ENCODE peak calls at places on chromosome 2, in six cellular contexts. S is H1, T is HepG2, Z is GM12878, B is K562, O is SK-N-SH. D is an unnamed sample.

GRCh38 chr2:23528690-23529089 is 143.7 kb downstream of the KLHL29 start:
- DNase-seq in T (no peak), O (no peak), Z (no peak), B (peak), S (no peak), D (no peak)

GRCh38 chr2:3282056-3282998 is 95.3 kb downstream of the EIPR1 start:
- DNase-seq in B (no peak), O (peak), Z (no peak), S (no peak), T (no peak), D (no peak)

GRCh38 chr2:67854103-67854502 is 208.7 kb downstream of the C1D start:
- DNase-seq in S (no peak), T (no peak), Z (no peak), O (peak), B (no peak), D (no peak)

GRCh38 chr2:107747964-107748583 is 78.6 kb upstream of the RGPD4 start:
- DNase-seq in Z (no peak), O (no peak), B (peak), S (no peak), T (no peak), D (no peak)

GRCh38 chr2:66896151-66896550 is 461.2 kb downstream of the MEIS1 start:
- DNase-seq in B (no peak), T (no peak), S (no peak), Z (no peak), O (no peak), D (no peak)

GRCh38 chr2:88127888-88128653 is at the start of gene FABP1:
- DNase-seq in O (no peak), S (no peak), Z (no peak), B (no peak), T (peak), D (no peak)

GRCh38 chr2:65064728-65065552 is 8.7 kb downstream of the CEP68 start:
- DNase-seq in Z (peak), T (peak), O (no peak), S (no peak), B (peak), D (peak)

GRCh38 chr2:128416366-128416765 is 97.7 kb upstream of the HS6ST1 start:
- DNase-seq in O (peak), Z (no peak), B (no peak), T (no peak), S (no peak), D (no peak)

GRCh38 chr2:226661789-226662545 is 137.7 kb downstream of the IRS1 start:
- DNase-seq in S (no peak), O (no peak), T (no peak), Z (no peak), B (peak), D (peak)

GRCh38 chr2:231387904-231388724 is 7.4 kb upstream of the B3GNT7 start:
- DNase-seq in T (peak), B (no peak), S (no peak), Z (no peak), O (peak), D (no peak)

GRCh38 chr2:235894839-235895238 is 273.3 kb downstream of the GBX2 start:
- DNase-seq in T (no peak), Z (no peak), O (no peak), S (no peak), B (no peak), D (no peak)

GRCh38 chr2:160169401-160169918 is 30.6 kb downstream of the ITGB6 start:
- DNase-seq in S (no peak), Z (no peak), T (no peak), B (no peak), O (no peak), D (no peak)

GRCh38 chr2:159185401-159186130 is 100.9 kb downstream of the WDSUB1 start:
- DNase-seq in O (peak), B (peak), T (peak), S (no peak), Z (peak), D (peak)

GRCh38 chr2:56333812-56334485 is 150.2 kb downstream of the CCDC85A start:
- DNase-seq in B (no peak), Z (no peak), T (no peak), S (no peak), O (no peak), D (no peak)

GRCh38 chr2:241593271-241593670 is 34.7 kb downstream of the BOK start:
- DNase-seq in S (no peak), T (no peak), O (no peak), B (no peak), Z (no peak), D (no peak)

GRCh38 chr2:205709319-205709718 is 27.0 kb downstream of the NRP2 start:
- DNase-seq in S (no peak), B (no peak), O (no peak), T (no peak), Z (no peak), D (no peak)

GRCh38 chr2:205708231-205708631 is 25.9 kb downstream of the NRP2 start:
- DNase-seq in B (no peak), Z (no peak), O (no peak), T (no peak), S (no peak), D (no peak)

GRCh38 chr2:205705511-205706397 is 23.5 kb downstream of the NRP2 start:
- DNase-seq in S (no peak), T (no peak), B (no peak), Z (no peak), O (no peak), D (no peak)

GRCh38 chr2:205704101-205704741 is 21.9 kb downstream of the NRP2 start:
- DNase-seq in O (no peak), T (peak), Z (no peak), B (no peak), S (no peak), D (peak)

DNA sequence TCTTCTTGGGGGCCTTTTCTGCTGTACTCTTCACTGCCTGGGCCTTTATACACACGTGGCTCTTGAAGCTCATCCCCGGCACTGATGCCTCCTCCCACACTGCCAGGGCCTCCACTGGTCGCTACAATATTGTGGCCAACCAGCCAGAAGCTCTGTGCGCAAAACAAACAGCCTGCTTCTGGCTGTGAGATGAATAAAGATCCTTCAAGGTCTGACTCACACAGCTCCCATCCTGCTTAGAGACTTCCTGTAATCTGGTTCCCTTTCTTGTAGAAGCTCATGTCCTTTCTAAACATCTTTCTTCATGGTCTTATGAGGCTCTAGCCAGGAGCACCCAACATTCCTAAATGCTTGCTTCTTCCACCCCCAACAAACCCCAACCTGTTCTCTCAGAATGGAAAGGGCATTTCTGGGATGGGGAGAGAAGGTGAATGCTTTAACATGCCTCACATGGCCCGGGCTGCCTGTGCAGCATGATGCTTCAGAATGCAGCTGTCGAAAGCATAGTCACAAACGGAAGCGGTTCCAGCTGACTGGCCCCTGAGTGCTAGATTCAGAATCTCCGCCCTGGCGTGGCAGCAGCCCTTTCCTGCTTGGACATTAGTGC is 24.6 kb downstream of the NRP2 start:
- DNase-seq in S (no peak), O (no peak), B (no peak), Z (peak), T (no peak), D (peak)
- TF ChIP-seq CHD2 in S (no peak), O (no peak), B (no peak), Z (peak), T (no peak), D (no peak)

DNA sequence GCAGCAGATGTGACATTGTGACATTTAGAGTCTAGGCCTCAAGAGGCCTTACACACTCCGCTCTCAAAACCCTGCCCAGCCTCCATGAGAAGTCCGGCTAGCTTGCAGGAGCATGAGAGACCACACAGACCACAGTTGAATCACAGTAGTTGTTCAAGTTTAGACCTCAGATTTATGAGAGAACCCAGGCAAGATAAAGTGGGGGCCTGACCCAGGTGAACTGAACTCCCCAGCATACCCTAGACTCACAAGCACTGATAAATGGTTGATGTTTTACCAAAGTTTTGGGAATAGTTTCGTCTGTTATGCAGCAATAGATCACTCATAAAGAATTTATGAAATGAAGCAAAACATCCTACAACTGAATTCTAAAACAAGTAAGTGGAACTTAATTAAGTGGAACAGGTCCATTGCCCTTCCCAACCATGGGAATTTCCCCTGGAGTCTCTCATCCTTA is 4.7 kb upstream of the STAT1 start:
- DNase-seq in O (no peak), B (no peak), T (no peak), S (no peak), Z (no peak), D (no peak)
- TF ChIP-seq CHD2 in O (no peak), B (no peak), T (no peak), S (no peak), Z (no peak), D (no peak)

GRCh38 chr2:71120195-71120594 is 9.8 kb downstream of the MCEE start:
- DNase-seq in S (no peak), B (no peak), Z (no peak), T (no peak), O (no peak), D (no peak)

GRCh38 chr2:71121479-71121878 is 8.6 kb downstream of the MCEE start:
- DNase-seq in B (no peak), O (no peak), T (peak), Z (no peak), S (no peak), D (no peak)

GRCh38 chr2:71125506-71126294 is 4.3 kb downstream of the MCEE start:
- DNase-seq in Z (no peak), B (no peak), O (no peak), S (no peak), T (no peak), D (no peak)

GRCh38 chr2:71126957-71127356 is 3.1 kb downstream of the MCEE start:
- DNase-seq in Z (no peak), T (no peak), S (no peak), O (no peak), B (no peak), D (no peak)

DNA sequence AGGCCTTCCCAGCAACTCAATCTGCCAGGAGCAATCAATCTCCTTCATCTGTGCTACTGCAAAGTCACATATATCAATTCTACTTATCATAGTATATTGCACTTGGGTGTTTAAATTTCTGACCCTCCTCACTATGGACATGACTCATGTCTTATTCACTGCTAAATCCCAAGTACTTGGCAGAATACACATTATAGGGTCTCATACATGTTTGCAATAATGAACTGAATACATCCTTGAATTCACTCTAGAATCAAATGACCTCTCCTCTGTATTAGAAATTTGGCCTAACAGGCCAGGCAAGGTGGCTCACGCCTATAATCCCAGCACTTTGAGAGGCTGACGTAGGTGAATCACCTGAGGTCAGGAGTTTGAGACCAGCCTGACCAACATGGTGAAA is 7.1 kb downstream of the MCEE start:
- DNase-seq in B (no peak), Z (no peak), S (no peak), T (no peak), O (no peak), D (no peak)
- TF ChIP-seq CHD2 in B (no peak), Z (no peak), S (no peak), T (no peak), O (no peak), D (no peak)

GRCh38 chr2:137178955-137179377 is 413.6 kb downstream of the THSD7B start:
- DNase-seq in B (no peak), Z (peak), S (no peak), O (no peak), T (no peak), D (no peak)

GRCh38 chr2:137167651-137168050 is 402.3 kb downstream of the THSD7B start:
- DNase-seq in O (no peak), S (no peak), B (no peak), Z (no peak), T (no peak), D (no peak)

GRCh38 chr2:137172162-137172561 is 406.8 kb downstream of the THSD7B start:
- DNase-seq in Z (no peak), O (no peak), S (no peak), B (no peak), T (peak), D (no peak)

GRCh38 chr2:137168564-137168963 is 403.2 kb downstream of the THSD7B start:
- DNase-seq in Z (no peak), S (no peak), O (no peak), B (no peak), T (no peak), D (no peak)

DNA sequence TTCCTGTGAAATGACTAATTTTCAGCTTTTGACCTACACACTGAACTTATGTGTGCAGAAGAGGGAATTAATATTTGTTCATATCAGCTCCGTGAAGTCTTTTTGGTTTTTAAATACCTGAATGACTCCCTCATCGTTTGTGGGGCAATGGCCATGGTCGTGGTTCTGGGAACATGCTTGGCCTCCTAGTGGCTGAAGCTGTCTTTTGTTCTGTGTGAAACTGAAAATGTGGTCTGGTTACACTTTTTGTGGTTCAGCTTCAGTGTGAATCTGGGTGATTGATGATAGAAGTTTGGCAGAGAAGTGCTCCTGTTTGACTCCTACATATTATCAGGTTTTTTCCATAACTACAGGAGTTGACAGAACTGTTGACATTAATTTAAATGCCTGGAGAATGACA is 408.2 kb downstream of the THSD7B start:
- DNase-seq in Z (peak), B (no peak), T (peak), O (no peak), S (no peak), D (peak)
- TF ChIP-seq CHD2 in Z (peak), B (no peak), T (no peak), O (no peak), S (no peak), D (no peak)

GRCh38 chr2:240140920-240141319 is 462 bp upstream of the OTOS start:
- DNase-seq in O (no peak), B (no peak), S (no peak), Z (no peak), T (no peak), D (no peak)

GRCh38 chr2:240139011-240139441 is 1.4 kb downstream of the OTOS start:
- DNase-seq in B (no peak), T (no peak), O (no peak), Z (no peak), S (no peak), D (no peak)

GRCh38 chr2:240141736-240142135 is 1.3 kb upstream of the OTOS start:
- DNase-seq in B (no peak), Z (no peak), S (no peak), T (no peak), O (no peak), D (no peak)

GRCh38 chr2:240139666-240140393 is 628 bp downstream of the OTOS start:
- DNase-seq in B (no peak), O (no peak), T (no peak), S (no peak), Z (no peak), D (no peak)

GRCh38 chr2:240140511-240140910 is at the start of gene OTOS:
- DNase-seq in S (no peak), O (no peak), Z (no peak), B (no peak), T (no peak), D (no peak)
- TF ChIP-seq CHD2 in S (no peak), O (no peak), Z (no peak), B (no peak), T (no peak), D (no peak)

GRCh38 chr2:135688978-135689377 is 52.7 kb upstream of the UBXN4 start:
- DNase-seq in Z (no peak), B (no peak), S (no peak), T (no peak), O (no peak), D (no peak)
- TF ChIP-seq CHD2 in Z (no peak), B (no peak), S (no peak), T (no peak), O (no peak), D (no peak)

GRCh38 chr2:206533977-206534376 is 90.6 kb downstream of the ADAM23 start:
- DNase-seq in T (no peak), O (no peak), Z (no peak), B (no peak), S (no peak), D (no peak)

GRCh38 chr2:206526416-206526815 is 83.1 kb downstream of the ADAM23 start:
- DNase-seq in T (no peak), B (no peak), Z (no peak), O (no peak), S (no peak), D (no peak)

GRCh38 chr2:206535587-206535986 is 92.3 kb downstream of the ADAM23 start:
- DNase-seq in O (no peak), S (no peak), Z (no peak), T (no peak), B (no peak), D (no peak)

GRCh38 chr2:206527153-206527552 is 83.8 kb downstream of the ADAM23 start:
- DNase-seq in Z (no peak), B (no peak), T (no peak), S (no peak), O (no peak), D (no peak)

GRCh38 chr2:206531996-206532543 is 88.7 kb downstream of the ADAM23 start:
- DNase-seq in B (no peak), T (no peak), Z (no peak), S (no peak), O (no peak), D (no peak)
- TF ChIP-seq CHD2 in B (no peak), T (no peak), Z (no peak), S (no peak), O (no peak), D (no peak)

GRCh38 chr2:11558206-11558886 is 24.5 kb downstream of the GREB1 start:
- DNase-seq in S (no peak), O (peak), T (no peak), B (no peak), Z (no peak), D (no peak)
- TF ChIP-seq CHD2 in S (no peak), O (no peak), T (no peak), B (no peak), Z (no peak), D (no peak)

GRCh38 chr2:24926602-24927252 is 6.7 kb upstream of the ADCY3 start:
- DNase-seq in S (no peak), T (no peak), O (no peak), B (no peak), Z (no peak), D (no peak)
- TF ChIP-seq CHD2 in S (no peak), T (no peak), O (no peak), B (no peak), Z (no peak), D (no peak)

D was measured in A549.